ENCODE peak calls at places on chromosome 14, in four cellular contexts. M, H, A and D are unnamed samples.

GRCh38 chr14:94046696-94047250 is 20.6 kb downstream of the OTUB2 start:
- DNase-seq in M (no peak), H (no peak), A (no peak), D (no peak)

GRCh38 chr14:96054661-96055060 is 15.5 kb downstream of the C14orf132 start:
- DNase-seq in M (no peak), H (no peak), A (no peak), D (no peak)

GRCh38 chr14:75223664-75224154 is 47.3 kb upstream of the TMED10 start:
- DNase-seq in M (no peak), H (peak; percentile 46), A (no peak), D (peak; percentile 33)

GRCh38 chr14:96263347-96264199 is 7.6 kb downstream of the BDKRB1 start:
- DNase-seq in M (no peak), H (no peak), A (no peak), D (no peak)

GRCh38 chr14:104282332-104283196 is 144.2 kb downstream of the KIF26A start:
- DNase-seq in M (peak; percentile 21), H (no peak), A (no peak), D (no peak)

GRCh38 chr14:77230914-77231313 is 40.1 kb downstream of the NGB start:
- DNase-seq in M (no peak), H (no peak), A (no peak), D (no peak)

GRCh38 chr14:24274101-24274543 is 2.7 kb upstream of the RABGGTA start:
- DNase-seq in M (no peak), H (no peak), A (no peak), D (no peak)

GRCh38 chr14:55749201-55749812 is 169.3 kb downstream of the KTN1 start:
- DNase-seq in M (no peak), H (peak; percentile 81), A (no peak), D (no peak)

GRCh38 chr14:74562515-74563232 is 49.4 kb downstream of the LTBP2 start:
- DNase-seq in M (no peak), H (no peak), A (no peak), D (no peak)

GRCh38 chr14:23910081-23910875 is 43.3 kb upstream of the DHRS4 start:
- DNase-seq in M (no peak), H (peak; percentile 28), A (peak; percentile 3), D (peak; percentile 75)

GRCh38 chr14:24353551-24354529 is 14.0 kb upstream of the RIPK3 start:
- DNase-seq in M (no peak), H (no peak), A (no peak), D (no peak)

GRCh38 chr14:74545386-74545785 is 51.8 kb downstream of the ISCA2 start:
- DNase-seq in M (no peak), H (no peak), A (no peak), D (no peak)

GRCh38 chr14:40271480-40271879 is 839.2 kb upstream of the FBXO33 start:
- DNase-seq in M (no peak), H (no peak), A (no peak), D (no peak)

GRCh38 chr14:35855886-35856481 is 29.8 kb downstream of the BRMS1L start:
- DNase-seq in M (no peak), H (no peak), A (no peak), D (no peak)

GRCh38 chr14:57486767-57487379 is 6.8 kb downstream of the CCDC198 start:
- DNase-seq in M (no peak), H (peak; percentile 13), A (peak; percentile 6), D (no peak)

GRCh38 chr14:101595887-101596721 is 34.8 kb downstream of the DIO3 start:
- DNase-seq in M (peak; percentile 5), H (peak; percentile 88), A (no peak), D (no peak)

GRCh38 chr14:29804481-29804880 is 123.2 kb downstream of the PRKD1 start:
- DNase-seq in M (no peak), H (no peak), A (no peak), D (no peak)

GRCh38 chr14:37253905-37254304 is 56.2 kb downstream of the MIPOL1 start:
- DNase-seq in M (no peak), H (no peak), A (peak; percentile 16), D (no peak)

GRCh38 chr14:34699873-34700621 is 14.3 kb downstream of the CFL2 start:
- DNase-seq in M (no peak), H (no peak), A (peak; percentile 81), D (no peak)

GRCh38 chr14:23486116-23486515 is 16.6 kb downstream of the NGDN start:
- DNase-seq in M (no peak), H (no peak), A (no peak), D (no peak)

GRCh38 chr14:63421226-63421625 is 102.5 kb upstream of the GPHB5 start:
- DNase-seq in M (no peak), H (no peak), A (no peak), D (no peak)

GRCh38 chr14:80310950-80311349 is 99.6 kb upstream of the DIO2 start:
- DNase-seq in M (no peak), H (no peak), A (no peak), D (no peak)

GRCh38 chr14:21039585-21040369 is 2.4 kb upstream of the RNASE7 start:
- DNase-seq in M (peak; percentile 59), H (peak; percentile 21), A (peak; percentile 26), D (peak; percentile 40)

GRCh38 chr14:55913324-55914035 is 204.7 kb upstream of the PELI2 start:
- DNase-seq in M (peak; percentile 19), H (no peak), A (no peak), D (no peak)

GRCh38 chr14:61401461-61401860 is 80.1 kb downstream of the PRKCH start:
- DNase-seq in M (no peak), H (no peak), A (no peak), D (no peak)

GRCh38 chr14:105622329-105622955 is 96.1 kb downstream of the TMEM121 start:
- DNase-seq in M (no peak), H (no peak), A (no peak), D (no peak)
- TF ChIP-seq CTCF in M (no peak), H (no peak), A (no peak), D (no peak)

GRCh38 chr14:22319526-22320352 is 269.3 kb downstream of the DAD1 start:
- DNase-seq in M (peak; percentile 29), H (peak; percentile 45), A (no peak), D (peak; percentile 55)

GRCh38 chr14:22318951-22319350 is 270.1 kb downstream of the DAD1 start:
- DNase-seq in M (no peak), H (no peak), A (no peak), D (no peak)

GRCh38 chr14:22316473-22316872 is 272.6 kb downstream of the DAD1 start:
- DNase-seq in M (no peak), H (no peak), A (no peak), D (no peak)

GRCh38 chr14:22315336-22315735 is 273.7 kb downstream of the DAD1 start:
- DNase-seq in M (no peak), H (no peak), A (no peak), D (no peak)

DNA sequence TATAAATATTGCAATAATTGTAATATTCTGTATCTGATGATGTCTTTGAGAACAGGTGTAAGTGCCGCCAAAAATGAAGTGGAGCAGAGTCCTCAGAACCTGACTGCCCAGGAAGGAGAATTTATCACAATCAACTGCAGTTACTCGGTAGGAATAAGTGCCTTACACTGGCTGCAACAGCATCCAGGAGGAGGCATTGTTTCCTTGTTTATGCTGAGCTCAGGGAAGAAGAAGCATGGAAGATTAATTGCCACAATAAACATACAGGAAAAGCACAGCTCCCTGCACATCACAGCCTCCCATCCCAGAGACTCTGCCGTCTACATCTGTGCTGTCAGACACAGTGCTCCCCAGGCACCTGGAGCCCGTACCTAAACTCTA is 268.7 kb downstream of the DAD1 start:
- DNase-seq in M (no peak), H (no peak), A (no peak), D (no peak)
- TF ChIP-seq CTCF in M (no peak), H (no peak), A (no peak), D (no peak)

DNA sequence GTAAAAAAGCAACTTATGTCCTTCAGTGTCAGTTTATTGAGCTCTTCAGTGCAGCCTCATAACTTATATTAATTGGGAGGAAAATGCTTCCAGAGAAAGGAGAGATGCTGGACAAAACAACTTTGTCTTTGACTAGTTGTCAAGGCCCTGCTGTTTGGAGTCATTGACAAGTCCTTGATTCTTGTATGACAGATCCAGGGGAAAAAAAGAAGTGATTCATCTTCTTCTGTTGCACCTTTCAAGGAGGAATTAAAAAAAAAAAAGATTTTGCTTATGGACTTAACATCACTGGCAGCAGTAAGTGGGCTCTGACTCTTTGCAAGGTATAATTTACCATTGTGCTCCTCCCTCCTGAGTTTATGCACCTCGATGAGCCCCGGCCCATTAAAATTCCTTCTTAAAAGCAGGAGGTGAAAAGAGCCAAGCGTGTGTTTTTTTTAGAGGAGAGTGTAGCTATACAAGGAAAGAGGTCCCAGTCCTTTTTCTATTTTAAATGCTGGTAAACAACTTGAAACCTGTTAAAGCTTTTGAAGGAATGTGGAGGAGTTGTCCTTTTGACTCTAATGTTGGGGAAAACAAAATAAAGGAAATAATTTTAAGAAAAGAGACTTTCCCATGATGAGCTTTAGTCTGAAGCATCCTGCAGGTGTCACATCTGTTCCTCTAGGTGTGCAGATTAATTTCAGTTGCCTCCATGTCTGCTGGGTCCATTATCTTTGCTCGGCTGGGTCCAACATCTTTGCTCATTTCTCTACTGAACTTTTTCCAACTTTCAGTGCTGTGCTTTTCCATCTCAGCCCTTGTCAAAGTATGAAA is 431.6 kb downstream of the RAD51B start:
- DNase-seq in M (no peak), H (no peak), A (no peak), D (no peak)
- TF ChIP-seq CTCF in M (no peak), H (no peak), A (no peak), D (no peak)

GRCh38 chr14:85425507-85425906 is 104.4 kb upstream of the FLRT2 start:
- DNase-seq in M (no peak), H (no peak), A (no peak), D (no peak)
- TF ChIP-seq CTCF in M (no peak), H (no peak), A (no peak), D (peak; percentile 22)

GRCh38 chr14:51129130-51129529 is 34.2 kb upstream of the TRIM9 start:
- DNase-seq in M (no peak), H (no peak), A (no peak), D (no peak)
- TF ChIP-seq CTCF in M (no peak), H (no peak), A (peak; percentile 15), D (no peak)